ENCODE peak calls at places on chromosome X, in five cellular contexts. One of them, this sample, is unnamed.

GRCh38 chrX:69285881-69286545 is 120.8 kb upstream of the PJA1 start:
- DNase-seq in heart right ventricle: peak; percentile 71
- DNase-seq in lower lobe of right lung: peak; percentile 64
- DNase-seq in mammary epithelial cell: peak; percentile 9
- DNase-seq in IMR-90: no peak
- DNase-seq in this sample: no peak

GRCh38 chrX:150146271-150146888 is 208.1 kb upstream of the EOLA2 start:
- DNase-seq in heart right ventricle: no peak
- DNase-seq in lower lobe of right lung: no peak
- DNase-seq in mammary epithelial cell: no peak
- DNase-seq in IMR-90: no peak
- DNase-seq in this sample: no peak

GRCh38 chrX:131477498-131477897 is 66.4 kb upstream of the OR13H1 start:
- DNase-seq in heart right ventricle: no peak
- DNase-seq in lower lobe of right lung: no peak
- DNase-seq in mammary epithelial cell: no peak
- DNase-seq in IMR-90: no peak
- DNase-seq in this sample: no peak

GRCh38 chrX:113828470-113828869 is 755.4 kb upstream of the HTR2C start:
- DNase-seq in heart right ventricle: no peak
- DNase-seq in lower lobe of right lung: no peak
- DNase-seq in mammary epithelial cell: no peak
- DNase-seq in IMR-90: no peak
- DNase-seq in this sample: no peak

GRCh38 chrX:50920132-50920531 is 9.6 kb downstream of the BMP15 start:
- DNase-seq in heart right ventricle: no peak
- DNase-seq in lower lobe of right lung: no peak
- DNase-seq in mammary epithelial cell: peak; percentile 23
- DNase-seq in IMR-90: peak; percentile 18
- DNase-seq in this sample: no peak

GRCh38 chrX:54479471-54480122 is 16.4 kb downstream of the FGD1 start:
- DNase-seq in heart right ventricle: no peak
- DNase-seq in lower lobe of right lung: no peak
- DNase-seq in mammary epithelial cell: no peak
- DNase-seq in IMR-90: no peak
- DNase-seq in this sample: no peak

GRCh38 chrX:21883258-21883657 is 27.5 kb downstream of the YY2 start:
- DNase-seq in heart right ventricle: no peak
- DNase-seq in lower lobe of right lung: no peak
- DNase-seq in mammary epithelial cell: no peak
- DNase-seq in IMR-90: no peak
- DNase-seq in this sample: no peak

GRCh38 chrX:15653961-15654360 is 10.6 kb downstream of the CLTRN start:
- DNase-seq in heart right ventricle: no peak
- DNase-seq in lower lobe of right lung: no peak
- DNase-seq in mammary epithelial cell: no peak
- DNase-seq in IMR-90: no peak
- DNase-seq in this sample: no peak

GRCh38 chrX:68508799-68509198 is 9.9 kb downstream of the YIPF6 start:
- DNase-seq in heart right ventricle: no peak
- DNase-seq in lower lobe of right lung: no peak
- DNase-seq in mammary epithelial cell: peak; percentile 9
- DNase-seq in IMR-90: no peak
- DNase-seq in this sample: no peak

GRCh38 chrX:113400193-113400704 is 559.6 kb upstream of the AMOT start:
- DNase-seq in heart right ventricle: no peak
- DNase-seq in lower lobe of right lung: no peak
- DNase-seq in mammary epithelial cell: peak; percentile 40
- DNase-seq in IMR-90: no peak
- DNase-seq in this sample: peak; percentile 12

GRCh38 chrX:53340852-53341645 is 59.7 kb upstream of the IQSEC2 start:
- DNase-seq in heart right ventricle: no peak
- DNase-seq in lower lobe of right lung: no peak
- DNase-seq in mammary epithelial cell: no peak
- DNase-seq in IMR-90: no peak
- DNase-seq in this sample: no peak

GRCh38 chrX:153474718-153475117 is 4.3 kb upstream of the HAUS7 start:
- DNase-seq in heart right ventricle: peak; percentile 74
- DNase-seq in lower lobe of right lung: peak; percentile 65
- DNase-seq in mammary epithelial cell: no peak
- DNase-seq in IMR-90: peak; percentile 46
- DNase-seq in this sample: no peak

GRCh38 chrX:78066110-78066509 is 37.9 kb upstream of the PGK1 start:
- DNase-seq in heart right ventricle: no peak
- DNase-seq in lower lobe of right lung: no peak
- DNase-seq in mammary epithelial cell: no peak
- DNase-seq in IMR-90: peak; percentile 76
- DNase-seq in this sample: no peak

GRCh38 chrX:39158801-39159657 is 357.8 kb downstream of the MID1IP1 start:
- DNase-seq in heart right ventricle: no peak
- DNase-seq in lower lobe of right lung: peak; percentile 56
- DNase-seq in mammary epithelial cell: peak; percentile 31
- DNase-seq in IMR-90: peak; percentile 11
- DNase-seq in this sample: peak; percentile 78

GRCh38 chrX:69493193-69493592 is 10.9 kb upstream of the NALF2 start:
- DNase-seq in heart right ventricle: peak; percentile 6
- DNase-seq in lower lobe of right lung: no peak
- DNase-seq in mammary epithelial cell: peak; percentile 20
- DNase-seq in IMR-90: no peak
- DNase-seq in this sample: no peak

GRCh38 chrX:13059676-13060499 is 15.5 kb upstream of the FAM9C start:
- DNase-seq in heart right ventricle: no peak
- DNase-seq in lower lobe of right lung: no peak
- DNase-seq in mammary epithelial cell: peak; percentile 53
- DNase-seq in IMR-90: peak; percentile 73
- DNase-seq in this sample: no peak

GRCh38 chrX:68292471-68292870 is 140.8 kb downstream of the OPHN1 start:
- DNase-seq in heart right ventricle: no peak
- DNase-seq in lower lobe of right lung: no peak
- DNase-seq in mammary epithelial cell: peak; percentile 63
- DNase-seq in IMR-90: peak; percentile 29
- DNase-seq in this sample: no peak

GRCh38 chrX:40644821-40645358 is 2.5 kb downstream of the CXorf38 start:
- DNase-seq in heart right ventricle: peak; percentile 14
- DNase-seq in lower lobe of right lung: peak; percentile 57
- DNase-seq in mammary epithelial cell: peak; percentile 48
- DNase-seq in IMR-90: peak; percentile 74
- DNase-seq in this sample: no peak

GRCh38 chrX:96436105-96436504 is 248.5 kb upstream of the DIAPH2 start:
- DNase-seq in heart right ventricle: no peak
- DNase-seq in lower lobe of right lung: no peak
- DNase-seq in mammary epithelial cell: no peak
- DNase-seq in IMR-90: peak; percentile 69
- DNase-seq in this sample: no peak

GRCh38 chrX:132393992-132394391 is 94.8 kb downstream of the MBNL3 start:
- DNase-seq in heart right ventricle: no peak
- DNase-seq in lower lobe of right lung: no peak
- DNase-seq in mammary epithelial cell: no peak
- DNase-seq in IMR-90: no peak
- DNase-seq in this sample: no peak

GRCh38 chrX:140057001-140057411 is 91.7 kb upstream of the CXorf66 start:
- DNase-seq in heart right ventricle: peak; percentile 50
- DNase-seq in lower lobe of right lung: peak; percentile 66
- DNase-seq in mammary epithelial cell: peak; percentile 57
- DNase-seq in IMR-90: peak; percentile 68
- DNase-seq in this sample: peak; percentile 7

GRCh38 chrX:13334491-13334890 is 14.6 kb upstream of the ATXN3L start:
- DNase-seq in heart right ventricle: no peak
- DNase-seq in lower lobe of right lung: no peak
- DNase-seq in mammary epithelial cell: no peak
- DNase-seq in IMR-90: peak; percentile 10
- DNase-seq in this sample: no peak

GRCh38 chrX:153469811-153470410 is 465 bp downstream of the HAUS7 start:
- DNase-seq in heart right ventricle: no peak
- DNase-seq in lower lobe of right lung: no peak
- DNase-seq in mammary epithelial cell: peak; percentile 8
- DNase-seq in IMR-90: peak; percentile 8
- DNase-seq in this sample: no peak

GRCh38 chrX:47218280-47218919 is at the start of gene CDK16:
- DNase-seq in heart right ventricle: peak; percentile 77
- DNase-seq in lower lobe of right lung: peak; percentile 78
- DNase-seq in mammary epithelial cell: peak; percentile 84
- DNase-seq in IMR-90: peak; percentile 84
- DNase-seq in this sample: peak; percentile 43

GRCh38 chrX:68632491-68632890 is 15.0 kb upstream of the STARD8 start:
- DNase-seq in heart right ventricle: no peak
- DNase-seq in lower lobe of right lung: no peak
- DNase-seq in mammary epithelial cell: no peak
- DNase-seq in IMR-90: no peak
- DNase-seq in this sample: no peak

GRCh38 chrX:103398321-103398937 is 22.1 kb downstream of the BEX3 start:
- DNase-seq in heart right ventricle: no peak
- DNase-seq in lower lobe of right lung: no peak
- DNase-seq in mammary epithelial cell: peak; percentile 79
- DNase-seq in IMR-90: peak; percentile 86
- DNase-seq in this sample: no peak

GRCh38 chrX:134836497-134836968 is 154.3 kb upstream of the SMIM10 start:
- DNase-seq in heart right ventricle: no peak
- DNase-seq in lower lobe of right lung: no peak
- DNase-seq in mammary epithelial cell: no peak
- DNase-seq in IMR-90: peak; percentile 45
- DNase-seq in this sample: no peak

GRCh38 chrX:20595928-20596550 is 329.3 kb upstream of the RPS6KA3 start:
- DNase-seq in heart right ventricle: no peak
- DNase-seq in lower lobe of right lung: no peak
- DNase-seq in mammary epithelial cell: peak; percentile 69
- DNase-seq in IMR-90: no peak
- DNase-seq in this sample: no peak

GRCh38 chrX:56728752-56729151 is 291 bp upstream of the NBDY start:
- DNase-seq in heart right ventricle: no peak
- DNase-seq in lower lobe of right lung: no peak
- DNase-seq in mammary epithelial cell: peak; percentile 19
- DNase-seq in IMR-90: peak; percentile 5
- DNase-seq in this sample: no peak

GRCh38 chrX:145609951-145610511 is 207.6 kb upstream of the SLITRK2 start:
- DNase-seq in heart right ventricle: no peak
- DNase-seq in lower lobe of right lung: no peak
- DNase-seq in mammary epithelial cell: peak; percentile 0
- DNase-seq in IMR-90: peak; percentile 63
- DNase-seq in this sample: peak; percentile 31

GRCh38 chrX:111387470-111387869 is 24.5 kb downstream of the DCX start:
- DNase-seq in heart right ventricle: no peak
- DNase-seq in lower lobe of right lung: no peak
- DNase-seq in mammary epithelial cell: no peak
- DNase-seq in IMR-90: no peak
- DNase-seq in this sample: no peak

GRCh38 chrX:125295337-125295736 is 24.3 kb upstream of the TEX13C start:
- DNase-seq in heart right ventricle: no peak
- DNase-seq in lower lobe of right lung: no peak
- DNase-seq in mammary epithelial cell: no peak
- DNase-seq in IMR-90: peak; percentile 32
- DNase-seq in this sample: no peak

DNA sequence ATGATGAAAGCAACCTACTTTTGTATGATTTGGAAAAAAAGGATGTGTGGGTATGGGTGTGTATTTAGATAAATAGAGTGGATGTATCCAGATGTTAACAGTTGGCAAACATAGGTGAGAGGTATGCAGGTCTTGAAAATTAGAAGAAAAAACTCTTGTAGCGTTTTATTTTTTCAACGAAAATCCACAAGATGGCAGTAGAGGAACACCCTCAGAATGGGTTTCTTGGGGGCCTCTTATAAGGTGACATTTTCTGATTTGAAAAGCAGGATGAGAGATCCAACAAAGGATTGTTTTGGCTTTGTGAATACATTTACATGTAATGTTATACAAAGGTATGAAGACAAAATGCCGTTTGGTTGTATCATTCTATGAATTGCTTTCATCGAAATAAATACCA is 68.3 kb downstream of the FMR1NB start:
- DNase-seq in heart right ventricle: no peak
- DNase-seq in lower lobe of right lung: no peak
- DNase-seq in mammary epithelial cell: peak; percentile 8
- DNase-seq in IMR-90: peak; percentile 18
- DNase-seq in this sample: no peak
- TF ChIP-seq CTCF in heart right ventricle: peak; percentile 61
- TF ChIP-seq CTCF in lower lobe of right lung: peak; percentile 37
- TF ChIP-seq CTCF in mammary epithelial cell: peak; percentile 59
- TF ChIP-seq CTCF in IMR-90: peak; percentile 63
- TF ChIP-seq CTCF in this sample: peak; percentile 57

GRCh38 chrX:45472968-45473367 is 272.3 kb upstream of the DIPK2B start:
- DNase-seq in heart right ventricle: no peak
- DNase-seq in lower lobe of right lung: no peak
- DNase-seq in mammary epithelial cell: peak; percentile 70
- DNase-seq in IMR-90: peak; percentile 68
- DNase-seq in this sample: no peak
- H3K36me3 ChIP-seq in heart right ventricle: no peaks in the 10 kb centered on the region
- H3K36me3 ChIP-seq in lower lobe of right lung: no peaks in the 10 kb centered on the region
- H3K36me3 ChIP-seq in mammary epithelial cell: no peaks in the 10 kb centered on the region
- H3K36me3 ChIP-seq in IMR-90: no peaks in the 10 kb centered on the region
- H3K36me3 ChIP-seq in this sample: no peaks in the 10 kb centered on the region

GRCh38 chrX:130071611-130072349 is 38.5 kb downstream of the ELF4 start:
- DNase-seq in heart right ventricle: no peak
- DNase-seq in lower lobe of right lung: no peak
- DNase-seq in mammary epithelial cell: no peak
- DNase-seq in IMR-90: no peak
- DNase-seq in this sample: no peak
- H3K4me3 ChIP-seq in heart right ventricle: no peak overlapping the region
- H3K4me3 ChIP-seq in lower lobe of right lung: no peak overlapping the region
- H3K4me3 ChIP-seq in mammary epithelial cell: no peak overlapping the region
- H3K4me3 ChIP-seq in IMR-90: no peak overlapping the region
- H3K4me3 ChIP-seq in this sample: no peak overlapping the region

GRCh38 chrX:30570505-30570904 is 7.1 kb downstream of the TASL start:
- DNase-seq in heart right ventricle: no peak
- DNase-seq in lower lobe of right lung: no peak
- DNase-seq in mammary epithelial cell: no peak
- DNase-seq in IMR-90: peak; percentile 26
- DNase-seq in this sample: no peak
- TF ChIP-seq CTCF in heart right ventricle: peak; percentile 70
- TF ChIP-seq CTCF in lower lobe of right lung: peak; percentile 44
- TF ChIP-seq CTCF in mammary epithelial cell: peak; percentile 51
- TF ChIP-seq CTCF in IMR-90: peak; percentile 62
- TF ChIP-seq CTCF in this sample: peak; percentile 38

DNA sequence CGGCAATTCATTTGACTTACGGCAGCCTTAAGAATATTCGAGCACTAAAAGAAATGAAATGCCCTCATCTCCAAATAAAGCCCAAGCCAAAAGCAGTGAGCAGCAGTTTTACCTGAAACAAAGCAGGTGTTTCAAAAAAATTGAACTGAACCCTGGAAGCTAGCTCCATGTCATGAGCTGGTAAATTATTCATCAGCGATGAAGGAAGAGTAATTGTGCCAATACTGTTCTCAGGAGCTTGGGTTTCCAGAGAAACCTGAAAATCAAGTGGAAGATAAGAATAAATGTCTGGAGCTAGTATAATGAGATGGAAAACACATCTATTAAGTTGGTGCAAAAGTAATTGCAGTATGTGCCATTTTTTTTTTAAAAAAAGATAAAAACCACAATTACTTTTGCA is 24.0 kb upstream of the PHKA2 start:
- DNase-seq in heart right ventricle: no peak
- DNase-seq in lower lobe of right lung: no peak
- DNase-seq in mammary epithelial cell: no peak
- DNase-seq in IMR-90: no peak
- DNase-seq in this sample: no peak
- H3K36me3 ChIP-seq in heart right ventricle: peaks cover 2% of the 10 kb centered on the region
- H3K36me3 ChIP-seq in lower lobe of right lung: no peaks in the 10 kb centered on the region
- H3K36me3 ChIP-seq in mammary epithelial cell: no peaks in the 10 kb centered on the region
- H3K36me3 ChIP-seq in IMR-90: no peaks in the 10 kb centered on the region
- H3K36me3 ChIP-seq in this sample: no peaks in the 10 kb centered on the region

GRCh38 chrX:115564243-115564642 is 3.3 kb downstream of the PLS3 start:
- DNase-seq in heart right ventricle: no peak
- DNase-seq in lower lobe of right lung: no peak
- DNase-seq in mammary epithelial cell: peak; percentile 57
- DNase-seq in IMR-90: peak; percentile 13
- DNase-seq in this sample: no peak
- H3K4me3 ChIP-seq in heart right ventricle: no peak overlapping the region
- H3K4me3 ChIP-seq in lower lobe of right lung: peak overlapping the region; percentile 63
- H3K4me3 ChIP-seq in mammary epithelial cell: no peak overlapping the region
- H3K4me3 ChIP-seq in IMR-90: no peak overlapping the region
- H3K4me3 ChIP-seq in this sample: no peak overlapping the region

GRCh38 chrX:72609313-72609712 is 36.7 kb upstream of the HDAC8 start:
- DNase-seq in heart right ventricle: no peak
- DNase-seq in lower lobe of right lung: no peak
- DNase-seq in mammary epithelial cell: peak; percentile 7
- DNase-seq in IMR-90: peak; percentile 6
- DNase-seq in this sample: no peak
- TF ChIP-seq CTCF in heart right ventricle: peak; percentile 25
- TF ChIP-seq CTCF in lower lobe of right lung: no peak
- TF ChIP-seq CTCF in mammary epithelial cell: peak; percentile 59
- TF ChIP-seq CTCF in IMR-90: no peak
- TF ChIP-seq CTCF in this sample: no peak

This sample was measured in kidney epithelial cell.